ENCODE peak calls at places on chromosomes 1 and 21, in four cellular contexts. P is H1, C is K562, S is HepG2. D is an unnamed sample.

GRCh38 chr1:89701746-89702241 is 68.9 kb downstream of the LRRC8C start:
- DNase-seq in P (no peak), S (no peak), C (peak; percentile 29), D (no peak)

GRCh38 chr1:109918671-109919070 is 8.0 kb downstream of the CSF1 start:
- DNase-seq in P (no peak), C (no peak), S (no peak), D (no peak)

GRCh38 chr1:243903904-243904303 is 53.9 kb upstream of the AKT3 start:
- DNase-seq in C (no peak), S (no peak), P (peak; percentile 36), D (no peak)

GRCh38 chr1:10252508-10252907 is 42.1 kb downstream of the KIF1B start:
- DNase-seq in C (no peak), P (no peak), S (peak; percentile 20), D (no peak)

GRCh38 chr21:28257276-28257675 is 735.4 kb downstream of the LTN1 start:
- DNase-seq in S (peak; percentile 48), P (no peak), C (no peak), D (no peak)

GRCh38 chr1:66300280-66300973 is 233.5 kb upstream of the SGIP1 start:
- DNase-seq in S (no peak), C (no peak), P (no peak), D (no peak)

GRCh38 chr1:196324345-196324744 is 283.9 kb downstream of the KCNT2 start:
- DNase-seq in C (no peak), P (no peak), S (no peak), D (no peak)

GRCh38 chr1:46522184-46522968 is 29.1 kb downstream of the KNCN start:
- DNase-seq in P (peak; percentile 45), S (no peak), C (peak; percentile 89), D (no peak)

GRCh38 chr1:8456306-8456912 is 138.5 kb downstream of the SLC45A1 start:
- DNase-seq in P (no peak), C (no peak), S (no peak), D (no peak)

GRCh38 chr1:53381790-53382401 is 54.0 kb upstream of the LRP8 start:
- DNase-seq in C (no peak), S (no peak), P (no peak), D (no peak)

GRCh38 chr1:56798053-56798471 is 21.1 kb downstream of the FYB2 start:
- DNase-seq in P (no peak), C (no peak), S (no peak), D (no peak)

GRCh38 chr1:162357681-162358266 is 18.9 kb downstream of the SPATA46 start:
- DNase-seq in P (no peak), S (peak; percentile 30), C (peak; percentile 68), D (no peak)

GRCh38 chr21:26116456-26117011 is 54.0 kb downstream of the APP start:
- DNase-seq in C (no peak), S (peak; percentile 23), P (no peak), D (no peak)

GRCh38 chr1:905071-905749 is 18.5 kb upstream of the SAMD11 start:
- DNase-seq in C (no peak), P (peak; percentile 65), S (no peak), D (no peak)

GRCh38 chr1:13766906-13767564 is 67.0 kb downstream of the PRDM2 start:
- DNase-seq in P (no peak), S (no peak), C (no peak), D (no peak)

GRCh38 chr1:57424231-57425027 is 569 bp upstream of the DAB1 start:
- DNase-seq in S (peak; percentile 9), C (no peak), P (peak; percentile 87), D (no peak)

GRCh38 chr1:110513511-110513910 is 5.5 kb downstream of the KCNA10 start:
- DNase-seq in S (no peak), P (peak; percentile 52), C (peak; percentile 39), D (no peak)

GRCh38 chr1:178461676-178462075 is 35.1 kb downstream of the CLEC20A start:
- DNase-seq in P (no peak), C (no peak), S (no peak), D (no peak)
- TF ChIP-seq KDM1A in P (no peak), C (no peak), S (no peak), D (no peak)

DNA sequence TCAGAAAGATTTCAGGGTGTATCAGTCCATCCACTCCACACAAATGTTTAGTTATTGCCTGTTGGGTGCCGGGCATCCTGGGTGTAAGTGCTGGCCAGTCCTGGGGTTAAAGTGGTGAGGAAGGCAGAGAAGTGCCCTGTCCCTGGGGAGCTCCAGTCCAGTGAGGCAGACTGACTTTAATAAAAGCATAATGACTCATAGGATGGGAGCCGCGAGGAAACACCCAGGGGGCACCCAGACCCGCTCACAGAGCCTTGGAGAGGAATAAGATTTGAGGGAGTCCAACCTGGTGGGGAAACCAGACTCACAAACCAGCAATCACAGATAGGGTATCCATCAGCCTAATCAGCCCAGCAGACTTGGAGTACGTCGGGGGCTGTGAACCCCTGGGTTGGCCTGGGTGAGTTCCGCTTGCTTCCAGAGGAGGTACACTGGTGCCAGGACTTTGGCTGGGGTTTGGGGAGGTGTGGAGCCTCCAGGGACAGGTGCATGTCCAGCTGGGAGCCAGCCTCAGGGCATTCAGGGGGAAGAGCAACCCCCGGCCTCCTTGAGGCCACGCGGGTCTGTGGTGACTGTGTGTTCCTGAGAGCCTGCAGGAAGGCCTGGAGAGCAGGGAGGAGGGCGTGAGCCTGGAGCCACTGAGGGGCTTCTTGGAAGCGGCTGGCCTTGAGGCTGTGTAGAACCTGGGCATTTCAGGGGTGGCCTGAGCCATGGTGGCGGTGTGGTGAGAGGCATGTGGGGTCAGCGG is 3.7 kb downstream of the PEAR1 start:
- DNase-seq in S (no peak), C (no peak), P (no peak), D (no peak)
- TF ChIP-seq SRF in S (no peak), C (no peak), P (no peak), D (no peak)

GRCh38 chr1:202613571-202613970 is 96.7 kb downstream of the SYT2 start:
- DNase-seq in P (no peak), C (no peak), S (no peak), D (no peak)
- TF ChIP-seq GABPA in P (no peak), C (no peak), S (no peak), D (no peak)

DNA sequence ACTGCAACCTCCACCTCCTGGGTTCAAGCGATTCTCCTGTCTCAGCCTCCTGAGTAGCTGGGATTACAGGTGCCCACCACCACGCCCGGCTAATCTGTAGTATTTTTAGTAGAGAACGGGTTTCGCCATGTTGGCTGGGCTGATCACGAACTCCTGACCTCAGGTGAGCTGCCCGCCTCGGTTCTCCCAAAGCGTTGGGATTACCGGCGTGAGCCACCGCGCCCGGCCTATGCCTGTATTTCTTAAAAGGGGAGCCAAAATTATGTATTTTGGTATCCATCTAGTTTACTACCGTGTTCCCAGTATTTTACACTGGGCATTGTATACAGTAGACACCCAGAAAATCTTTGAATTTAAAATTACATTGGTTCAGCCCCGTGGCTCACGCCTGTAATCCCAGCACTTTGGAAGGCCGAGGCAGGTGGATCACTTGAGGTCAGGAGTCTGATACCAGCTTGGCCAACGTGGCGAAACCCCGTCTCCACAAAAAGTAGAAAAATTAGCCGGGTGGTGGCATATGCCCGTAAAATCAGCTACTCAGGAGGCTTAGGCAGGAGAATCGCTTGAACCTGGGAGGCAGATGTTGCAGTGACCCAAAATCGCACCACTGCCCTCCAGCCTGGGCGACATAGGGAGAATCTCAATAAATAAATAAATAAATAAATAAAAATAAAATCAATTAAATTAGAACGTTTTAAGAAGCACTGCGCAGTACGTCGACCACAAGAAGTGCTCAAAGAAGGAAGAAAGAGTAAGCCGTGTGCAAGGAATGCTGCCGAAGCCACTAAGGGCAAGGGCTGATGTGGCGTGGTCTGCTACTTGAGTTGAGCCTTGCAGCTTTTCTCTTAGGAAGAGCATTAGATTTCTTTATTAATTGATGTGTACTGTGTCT is 1.5 kb upstream of the THRAP3 start:
- DNase-seq in P (no peak), S (no peak), C (no peak), D (no peak)
- TF ChIP-seq KDM1A in P (no peak), S (no peak), C (no peak), D (no peak)

GRCh38 chr1:148353461-148354283 is 129.4 kb downstream of the PPIAL4G start:
- DNase-seq in P (no peak), C (peak; percentile 21), S (peak; percentile 20), D (no peak)
- TF ChIP-seq SRF in P (no peak), C (no peak), S (no peak), D (no peak)

GRCh38 chr1:19193004-19193403 is 17.1 kb downstream of the UBR4 start:
- DNase-seq in S (no peak), P (no peak), C (no peak), D (no peak)
- TF ChIP-seq GABPA in S (no peak), P (no peak), C (no peak), D (no peak)

GRCh38 chr1:165371588-165372235 is 15.2 kb upstream of the LMX1A start:
- DNase-seq in C (no peak), S (no peak), P (no peak), D (no peak)

GRCh38 chr1:165375623-165376022 is 19.1 kb upstream of the LMX1A start:
- DNase-seq in P (no peak), S (no peak), C (no peak), D (no peak)

GRCh38 chr1:165381745-165382530 is 25.4 kb upstream of the LMX1A start:
- DNase-seq in C (no peak), S (no peak), P (no peak), D (no peak)

GRCh38 chr1:165376811-165377153 is 20.3 kb upstream of the LMX1A start:
- DNase-seq in C (no peak), P (no peak), S (no peak), D (no peak)

GRCh38 chr1:165376041-165376810 is 19.7 kb upstream of the LMX1A start:
- DNase-seq in C (peak; percentile 22), P (peak; percentile 87), S (no peak), D (no peak)
- TF ChIP-seq KDM1A in C (no peak), P (no peak), S (no peak), D (no peak)

GRCh38 chr1:175750366-175751111 is 7.1 kb upstream of the TNR start:
- DNase-seq in C (no peak), P (no peak), S (no peak), D (no peak)
- TF ChIP-seq SRF in C (no peak), P (no peak), S (no peak), D (no peak)

GRCh38 chr1:103497404-103497803 is 28.1 kb upstream of the RNPC3 start:
- DNase-seq in S (no peak), C (no peak), P (no peak), D (no peak)
- TF ChIP-seq GABPA in S (no peak), C (no peak), P (no peak), D (no peak)

D was measured in GM12878.